ENCODE peak calls at places on chromosomes 11 and 22, in seven cellular contexts. Y is A549; M is CD8-positive, alpha-beta T cell; E is lower lobe of right lung; N is fibroblast of lung; T is transverse colon; L is psoas muscle. H is an unnamed sample. For H3K4me1, the result is how much of the 10 kb centered on the place peaks cover.

GRCh38 chr22:28016781-28017557 is 97.9 kb upstream of the PITPNB start:
- DNase-seq in L (peak), E (peak), M (no peak), T (peak), N (no peak), Y (no peak), H (no peak)

GRCh38 chr11:96314326-96315050 is 28.5 kb downstream of the MAML2 start:
- DNase-seq in M (no peak), L (no peak), N (peak), T (peak), E (peak), Y (peak), H (peak)

GRCh38 chr11:29214833-29215232 is 802.0 kb downstream of the KCNA4 start:
- DNase-seq in N (peak), L (no peak), M (no peak), Y (no peak), T (no peak), E (no peak), H (no peak)

GRCh38 chr11:117413616-117414015 is 86.0 kb downstream of the CEP164 start:
- DNase-seq in E (no peak), T (no peak), L (no peak), N (no peak), M (no peak), Y (no peak), H (no peak)

GRCh38 chr22:41184679-41185078 is 20.4 kb upstream of the L3MBTL2 start:
- DNase-seq in M (no peak), L (no peak), E (no peak), N (no peak), T (no peak), Y (no peak), H (no peak)

GRCh38 chr11:100715163-100715792 is 28.2 kb downstream of the ARHGAP42 start:
- DNase-seq in Y (no peak), M (no peak), E (no peak), L (no peak), N (no peak), T (no peak), H (no peak)

GRCh38 chr22:46149998-46150549 is at the start of gene PPARA:
- DNase-seq in M (peak), L (peak), E (peak), Y (peak), T (peak), N (peak), H (peak)

GRCh38 chr22:19942886-19943664 is 1.5 kb upstream of the TXNRD2 start:
- DNase-seq in L (no peak), Y (peak), N (peak), M (no peak), E (peak), T (no peak), H (no peak)

GRCh38 chr22:49196046-49196511 is 631.6 kb downstream of the BRD1 start:
- DNase-seq in T (no peak), L (no peak), N (no peak), E (no peak), Y (no peak), M (no peak), H (no peak)

GRCh38 chr22:28424427-28425080 is 255.1 kb downstream of the TTC28 start:
- DNase-seq in Y (peak), T (no peak), E (no peak), L (no peak), M (no peak), N (peak), H (no peak)

GRCh38 chr11:3913921-3914320 is 58.5 kb downstream of the STIM1 start:
- DNase-seq in M (no peak), E (no peak), L (no peak), N (no peak), T (no peak), Y (no peak), H (no peak)
- H3K4me1 ChIP-seq in M (under half), E (under half), L (under half), N (under half), T (under half), Y (under half), H (under half)

DNA sequence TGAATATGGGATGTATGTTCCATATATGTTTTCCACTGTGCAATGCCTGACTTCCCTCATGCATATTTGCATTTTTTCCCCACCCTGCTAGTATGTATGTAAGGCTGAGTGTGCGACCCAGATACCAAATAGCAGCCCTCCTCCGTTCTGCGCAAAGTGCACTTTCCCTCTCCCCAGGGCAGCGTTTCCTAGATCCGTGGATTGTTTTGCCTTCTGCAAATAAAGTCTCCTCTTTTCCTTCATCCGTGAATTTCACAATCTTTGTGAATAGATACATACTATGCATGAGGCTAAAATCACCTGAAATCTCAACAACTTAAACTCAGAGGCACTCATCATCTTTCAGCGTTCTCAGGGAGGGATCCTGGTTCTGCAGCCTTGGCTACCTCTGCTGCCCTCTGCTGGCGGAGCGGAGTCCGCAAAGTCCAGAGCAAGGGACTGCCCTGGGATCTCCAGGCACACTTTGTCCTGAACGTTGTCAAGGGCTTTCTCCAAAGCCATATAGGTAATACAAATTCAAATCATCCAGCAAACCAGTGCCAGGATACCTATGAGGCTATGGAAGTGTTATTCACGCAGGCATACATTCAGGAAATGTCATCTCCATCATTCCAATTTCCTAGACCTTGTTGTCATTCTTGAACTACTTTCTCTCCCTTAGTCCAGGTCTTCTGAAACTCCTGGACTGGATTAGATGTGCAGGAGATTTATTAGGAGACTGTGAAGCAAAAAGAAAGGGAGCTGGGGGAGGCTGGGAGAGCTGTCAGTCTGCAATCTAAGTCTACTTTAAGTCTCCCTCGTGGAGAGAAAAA is 53.1 kb downstream of the CNTF start:
- DNase-seq in T (peak), M (peak), N (peak), L (peak), Y (peak), E (peak), H (peak)
- H3K4me3 ChIP-seq in T (no peak), M (no peak), N (no peak), L (no peak), Y (no peak), E (no peak), H (no peak)

GRCh38 chr11:61331636-61332035 is 1.3 kb downstream of the DDB1 start:
- DNase-seq in L (no peak), M (no peak), E (no peak), Y (no peak), T (no peak), N (no peak), H (no peak)

GRCh38 chr11:61332266-61332822 is 561 bp downstream of the DDB1 start:
- DNase-seq in M (no peak), E (no peak), L (no peak), N (peak), T (no peak), Y (no peak), H (no peak)

GRCh38 chr11:61328351-61328750 is 4.6 kb downstream of the DDB1 start:
- DNase-seq in L (no peak), T (no peak), E (no peak), N (no peak), Y (no peak), M (no peak), H (no peak)

GRCh38 chr11:61327669-61328071 is 5.2 kb downstream of the DDB1 start:
- DNase-seq in E (no peak), T (no peak), M (no peak), Y (no peak), L (no peak), N (peak), H (no peak)

DNA sequence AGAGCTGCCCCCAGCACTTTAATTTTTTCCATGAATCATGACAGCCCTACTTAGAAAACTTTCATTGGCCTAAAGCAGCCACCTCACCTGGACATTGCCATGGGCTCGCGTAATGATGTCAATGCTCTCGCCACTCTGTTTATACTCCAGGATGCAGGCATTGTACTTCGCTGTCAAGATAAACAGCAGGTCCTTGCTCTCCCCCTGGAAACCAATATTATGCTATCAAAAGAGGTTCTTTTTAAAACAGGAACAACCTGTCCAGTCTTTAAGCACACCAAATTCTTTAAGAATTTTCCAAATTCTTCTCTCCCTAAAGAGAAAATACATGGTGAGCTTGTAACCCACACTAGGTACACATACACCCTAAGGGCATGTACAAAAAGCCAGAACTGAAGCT is 3.0 kb downstream of the DDB1 start:
- DNase-seq in E (no peak), L (no peak), N (no peak), M (no peak), T (no peak), Y (no peak), H (no peak)
- H3K4me1 ChIP-seq in E (under half), L (under half), N (under half), M (under half), T (under half), Y (under half), H (under half)

DNA sequence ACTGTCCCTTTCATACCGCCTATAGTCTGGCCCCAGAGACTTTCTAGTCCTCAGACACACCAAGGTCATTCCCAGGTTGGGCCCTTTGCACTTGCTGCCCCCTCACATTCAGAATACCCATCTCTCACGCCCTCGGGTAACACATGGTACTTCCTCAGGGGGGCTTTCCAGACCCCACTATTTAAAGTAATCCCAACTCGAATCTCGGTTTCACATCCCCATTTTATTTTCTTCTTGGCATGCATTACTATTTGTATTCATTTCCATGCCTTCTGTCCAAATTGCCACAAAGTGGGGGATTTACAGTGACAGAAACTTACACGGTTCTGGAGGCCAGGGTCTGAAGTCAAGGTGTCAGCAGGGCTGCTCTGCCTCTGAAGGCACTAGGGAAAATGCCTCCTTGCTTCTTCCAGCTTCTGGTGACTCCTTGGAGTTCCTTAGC is 15.0 kb downstream of the RCN1 start:
- DNase-seq in T (no peak), Y (no peak), M (no peak), E (no peak), N (no peak), L (no peak), H (no peak)
- H3K4me3 ChIP-seq in T (no peak), Y (no peak), M (no peak), E (no peak), N (no peak), L (no peak), H (no peak)

H was measured in colonic mucosa.